ENCODE peak calls at places on chromosomes 11 and 22, in four cellular contexts. H is ACHN; X is NCI-H2227 treated with DMSO at 0.1 percent for 48 hours; F is CD4-positive, alpha-beta memory T cell. I is an unnamed sample.

GRCh38 chr22:28410050-28410816 is 269.4 kb downstream of the TTC28 start:
- DNase-seq in H (peak), X (no peak), F (no peak), I (no peak)

GRCh38 chr22:19806213-19807160 is 45.9 kb downstream of the TBX1 start:
- DNase-seq in H (no peak), X (peak), F (no peak), I (no peak)

GRCh38 chr11:19789245-19789644 is 76.6 kb downstream of the NAV2 start:
- DNase-seq in H (no peak), X (no peak), F (no peak), I (no peak)

GRCh38 chr11:7245341-7245740 is 6.4 kb upstream of the SYT9 start:
- DNase-seq in H (no peak), X (no peak), F (no peak), I (no peak)

GRCh38 chr22:36295247-36295646 is 42.3 kb downstream of the APOL1 start:
- DNase-seq in H (no peak), X (no peak), F (peak), I (no peak)

GRCh38 chr22:41359376-41359775 is 22.4 kb upstream of the TEF start:
- DNase-seq in H (no peak), X (no peak), F (no peak), I (no peak)

GRCh38 chr11:113705871-113706654 is at the start of gene TMPRSS5:
- DNase-seq in H (no peak), X (no peak), F (no peak), I (no peak)

GRCh38 chr22:39094717-39095389 is 2.2 kb upstream of the APOBEC3H start:
- DNase-seq in H (no peak), X (no peak), F (peak), I (no peak)

GRCh38 chr11:3627291-3627690 is 14.5 kb downstream of the ART5 start:
- DNase-seq in H (peak), X (no peak), F (no peak), I (peak)

GRCh38 chr22:32389685-32390084 is 22.4 kb downstream of the RTCB start:
- DNase-seq in H (peak), X (no peak), F (no peak), I (no peak)

GRCh38 chr11:76798202-76798581 is 15.0 kb downstream of the TSKU start:
- DNase-seq in H (no peak), X (no peak), F (no peak), I (no peak)

GRCh38 chr11:92890836-92891235 is 78.6 kb upstream of the MTNR1B start:
- DNase-seq in H (no peak), X (no peak), F (no peak), I (no peak)

GRCh38 chr22:39748877-39749276 is 144.7 kb downstream of the ENTHD1 start:
- DNase-seq in H (no peak), X (peak), F (no peak), I (peak)

GRCh38 chr22:31238057-31238456 is 26.0 kb downstream of the LIMK2 start:
- DNase-seq in H (no peak), X (no peak), F (no peak), I (no peak)

GRCh38 chr11:96054870-96055705 is 131.2 kb upstream of the MTMR2 start:
- DNase-seq in H (peak), X (peak), F (no peak), I (no peak)

GRCh38 chr11:130381317-130381716 is 47.1 kb downstream of the ADAMTS8 start:
- DNase-seq in H (no peak), X (no peak), F (no peak), I (no peak)

GRCh38 chr11:504053-504993 is 2.7 kb downstream of the RNH1 start:
- DNase-seq in H (no peak), X (no peak), F (peak), I (no peak)

GRCh38 chr22:38027487-38027886 is 29.7 kb upstream of the PICK1 start:
- DNase-seq in H (no peak), X (no peak), F (no peak), I (no peak)

GRCh38 chr22:26604368-26604767 is 13.5 kb downstream of the CRYBB1 start:
- DNase-seq in H (no peak), X (no peak), F (no peak), I (no peak)

GRCh38 chr22:23751441-23751996 is 607 bp upstream of the ZNF70 start:
- DNase-seq in H (peak), X (no peak), F (no peak), I (no peak)

GRCh38 chr11:68040121-68040956 is 1.5 kb downstream of the TCIRG1 start:
- DNase-seq in H (peak), X (no peak), F (peak), I (no peak)

GRCh38 chr11:90630176-90630575 is 407.3 kb upstream of the CHORDC1 start:
- DNase-seq in H (no peak), X (no peak), F (no peak), I (no peak)

GRCh38 chr11:85755285-85755684 is 55.7 kb downstream of the SYTL2 start:
- DNase-seq in H (no peak), X (no peak), F (no peak), I (no peak)

GRCh38 chr11:32435152-32435480 is 223 bp downstream of the WT1 start:
- DNase-seq in H (no peak), X (no peak), F (no peak), I (no peak)

GRCh38 chr11:77471520-77472234 is 2.2 kb downstream of the PAK1 start:
- DNase-seq in H (peak), X (no peak), F (no peak), I (no peak)

GRCh38 chr22:29750029-29750428 is 16.8 kb downstream of the ZMAT5 start:
- DNase-seq in H (no peak), X (no peak), F (no peak), I (no peak)

GRCh38 chr22:49180683-49181024 is 647.0 kb downstream of the BRD1 start:
- DNase-seq in H (no peak), X (no peak), F (no peak), I (no peak)